ENCODE peak calls at places on chromosomes 1 and 21, in nine cellular contexts. E is right lobe of liver, K is cardiac fibroblast, N is progenitor cell of endocrine pancreas, A is heart left ventricle, U is GM10248, M is astrocyte of the cerebellum, Z is body of pancreas, D is uterus. R is an unnamed sample.

GRCh38 chr21:33643658-33644311 is 1.5 kb downstream of the ITSN1 start:
- DNase-seq in A (no peak), U (no peak), Z (no peak), E (no peak), D (no peak), N (no peak), K (peak), M (no peak), R (no peak)

GRCh38 chr1:194167956-194168355 is 981.5 kb upstream of the B3GALT2 start:
- DNase-seq in D (no peak), U (no peak), M (no peak), K (no peak), E (no peak), A (no peak), N (no peak), Z (no peak), R (no peak)

GRCh38 chr1:208668991-208669390 is 424.8 kb upstream of the PLXNA2 start:
- DNase-seq in A (no peak), N (peak), U (no peak), K (no peak), M (no peak), E (no peak), Z (no peak), D (no peak), R (no peak)

GRCh38 chr1:112852276-112852675 is 103.7 kb downstream of the SLC16A1 start:
- DNase-seq in K (no peak), N (no peak), D (no peak), Z (no peak), E (no peak), A (no peak), U (no peak), M (no peak), R (no peak)

GRCh38 chr1:83849191-83850061 is 149.5 kb downstream of the TTLL7 start:
- DNase-seq in U (peak), Z (no peak), M (no peak), E (no peak), D (no peak), K (no peak), A (no peak), N (no peak), R (no peak)

GRCh38 chr1:32878183-32878582 is 7.5 kb upstream of the FNDC5 start:
- DNase-seq in D (no peak), M (no peak), K (peak), E (no peak), U (no peak), Z (no peak), A (peak), N (no peak), R (no peak)

GRCh38 chr1:223834660-223835263 is 11.0 kb downstream of the TP53BP2 start:
- DNase-seq in K (peak), Z (no peak), M (no peak), D (no peak), N (no peak), E (no peak), U (no peak), A (no peak), R (no peak)

GRCh38 chr21:42654179-42654912 is 925 bp downstream of the PDE9A start:
- DNase-seq in M (no peak), E (peak), K (peak), D (no peak), U (peak), N (peak), A (no peak), Z (peak), R (no peak)

GRCh38 chr1:30816211-30817082 is 58.9 kb upstream of the LAPTM5 start:
- DNase-seq in N (peak), A (peak), E (no peak), M (peak), K (peak), Z (peak), D (peak), U (no peak), R (peak)

GRCh38 chr21:30880914-30881313 is 466 bp downstream of the KRTAP11-1 start:
- DNase-seq in K (no peak), D (no peak), N (no peak), U (no peak), A (no peak), M (no peak), Z (no peak), E (no peak), R (no peak)

GRCh38 chr1:70353641-70354331 is 736 bp downstream of the ANKRD13C start:
- DNase-seq in E (peak), A (no peak), D (peak), N (peak), Z (no peak), K (peak), U (peak), M (peak), R (no peak)

DNA sequence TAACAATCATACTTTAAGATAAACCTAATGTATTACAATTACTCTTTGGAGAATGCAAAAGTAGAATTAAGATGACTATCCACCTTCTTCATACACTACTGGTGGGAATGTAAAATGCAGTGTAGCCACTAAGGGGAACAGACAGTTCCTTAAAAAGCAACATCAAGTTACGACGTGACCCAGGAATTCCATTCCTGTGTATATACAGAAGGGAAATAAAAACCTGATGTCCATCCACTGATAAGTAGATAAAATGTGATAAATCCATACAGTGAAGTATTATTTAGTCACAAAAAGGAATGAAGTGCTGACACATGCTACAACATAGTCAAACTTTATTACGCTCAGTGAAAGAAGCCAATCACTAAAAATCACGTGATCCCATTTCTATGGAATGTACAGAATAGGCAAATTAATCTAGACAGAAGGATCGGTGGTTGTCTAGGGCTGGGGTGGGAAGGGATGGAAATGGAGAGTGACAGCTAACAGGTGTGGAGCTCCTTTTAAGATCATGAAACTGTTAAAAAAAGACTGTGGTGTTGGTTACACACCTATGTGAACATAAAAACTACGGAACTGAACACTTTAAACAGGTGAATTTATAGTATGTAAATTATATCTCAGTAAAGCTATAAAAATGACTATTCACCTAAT is 42.1 kb downstream of the NRIP1 start:
- DNase-seq in N (no peak), D (no peak), K (no peak), M (no peak), Z (no peak), A (no peak), E (no peak), U (no peak), R (no peak)
- TF ChIP-seq CTCF in N (no peak), D (no peak), K (peak), M (no peak), Z (no peak), A (no peak), E (no peak), U (no peak), R (no peak)

GRCh38 chr1:178774263-178774662 is 49.2 kb downstream of the RALGPS2 start:
- DNase-seq in E (no peak), D (no peak), N (no peak), M (peak), Z (no peak), U (no peak), A (no peak), K (peak), R (no peak)
- TF ChIP-seq CTCF in E (peak), D (peak), N (peak), M (no peak), Z (peak), U (peak), A (peak), K (peak), R (peak)

DNA sequence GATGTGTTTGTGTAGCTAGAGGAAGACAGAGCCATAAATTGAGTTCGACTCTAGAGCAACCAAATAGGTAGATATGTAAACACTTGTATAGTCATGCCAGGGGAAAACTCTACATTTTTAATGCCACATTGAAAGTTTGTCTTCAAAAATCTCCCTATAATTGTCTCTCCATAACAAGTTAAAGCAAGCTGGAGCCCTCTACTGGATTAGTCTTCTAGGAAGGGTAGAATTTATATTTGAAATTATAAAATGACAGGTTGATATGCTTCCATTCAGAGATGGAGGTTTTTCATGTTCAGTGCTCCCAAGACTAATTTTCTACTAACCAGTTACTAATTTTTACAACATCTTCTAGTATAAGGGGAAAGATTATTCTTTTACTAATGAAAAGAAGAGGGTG is 13.1 kb upstream of the COL24A1 start:
- DNase-seq in E (no peak), N (no peak), Z (no peak), U (no peak), D (no peak), A (no peak), K (peak), M (no peak), R (no peak)
- TF ChIP-seq CTCF in E (no peak), N (no peak), Z (no peak), U (no peak), D (no peak), A (no peak), K (peak), M (no peak), R (no peak)

DNA sequence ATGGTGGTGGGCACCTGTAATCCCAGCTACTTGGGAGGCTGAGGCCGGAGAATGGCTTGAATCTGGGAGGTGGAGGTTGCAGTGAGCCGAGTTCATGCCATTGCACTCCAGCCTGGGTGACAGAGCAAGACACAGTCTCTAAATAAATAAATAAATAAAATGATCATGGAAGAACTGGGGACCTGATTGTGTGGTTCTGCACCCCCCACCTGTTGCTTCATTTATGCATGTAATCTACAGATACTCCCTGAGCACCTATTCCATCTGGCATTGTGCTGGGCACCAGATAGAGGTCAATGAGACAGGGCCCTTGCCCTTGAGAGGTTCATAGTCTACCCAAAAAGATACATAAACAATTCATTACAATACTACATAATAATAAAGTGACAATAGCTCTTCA is 11.0 kb upstream of the RHBG start:
- DNase-seq in D (no peak), N (no peak), E (no peak), K (no peak), Z (no peak), U (no peak), M (no peak), A (no peak), R (no peak)
- TF ChIP-seq CTCF in D (no peak), N (no peak), E (no peak), K (no peak), Z (no peak), U (no peak), M (no peak), A (no peak), R (no peak)

GRCh38 chr1:43473463-43473862 is 19.7 kb upstream of the HYI start:
- DNase-seq in Z (no peak), U (no peak), E (no peak), D (no peak), K (no peak), M (no peak), A (no peak), N (no peak), R (no peak)
- TF ChIP-seq CTCF in Z (no peak), U (no peak), E (no peak), D (no peak), K (no peak), M (no peak), A (no peak), N (no peak), R (no peak)